ENCODE peak calls at places on chromosomes 7 and 10, in eight cellular contexts. C is type B pancreatic cell, Y is RWPE1, P is cardiac muscle cell, W is ovary, B is fibroblast of the aortic adventitia, Z is coronary artery, X is progenitor cell of endocrine pancreas. Q is an unnamed sample.

GRCh38 chr7:114502454-114503254 is 88.0 kb downstream of the FOXP2 start:
- DNase-seq in P (no peak), W (no peak), Y (no peak), B (peak), X (no peak), C (no peak), Z (no peak), Q (no peak)

GRCh38 chr7:121575194-121575766 is 179.2 kb upstream of the FAM3C start:
- DNase-seq in Y (no peak), Z (no peak), X (no peak), B (no peak), C (no peak), P (no peak), W (no peak), Q (no peak)

GRCh38 chr7:25454562-25455031 is 226.3 kb upstream of the NPVF start:
- DNase-seq in B (no peak), X (no peak), P (no peak), Z (no peak), C (no peak), W (no peak), Y (no peak), Q (no peak)

GRCh38 chr7:142612264-142612881 is 136.9 kb upstream of the PRSS1 start:
- DNase-seq in C (no peak), X (no peak), Z (no peak), W (no peak), B (no peak), Y (no peak), P (no peak), Q (no peak)

GRCh38 chr10:124259139-124259825 is 159.4 kb downstream of the OAT start:
- DNase-seq in W (no peak), X (no peak), P (no peak), Z (no peak), Y (no peak), B (no peak), C (no peak), Q (no peak)

GRCh38 chr7:34044734-34045353 is 139.5 kb downstream of the BMPER start:
- DNase-seq in C (no peak), Y (no peak), Z (no peak), X (no peak), W (no peak), B (no peak), P (no peak), Q (no peak)

GRCh38 chr7:27115161-27116018 is 12.9 kb upstream of the HOXA2 start:
- DNase-seq in W (no peak), Y (peak), X (peak), C (peak), P (no peak), B (peak), Z (peak), Q (no peak)

GRCh38 chr10:43226851-43227845 is 39.7 kb downstream of the RASGEF1A start:
- DNase-seq in Z (peak), W (peak), X (peak), P (no peak), C (peak), B (no peak), Y (no peak), Q (no peak)

GRCh38 chr10:119355930-119356329 is 148.6 kb downstream of the GRK5 start:
- DNase-seq in Y (no peak), B (no peak), X (no peak), Z (no peak), W (no peak), C (no peak), P (no peak), Q (no peak)

GRCh38 chr7:109694122-109694521 is 1124.4 kb downstream of the DNAJB9 start:
- DNase-seq in B (no peak), C (no peak), Z (no peak), P (no peak), W (no peak), Y (no peak), X (no peak), Q (no peak)

GRCh38 chr10:82440775-82441174 is 565.8 kb downstream of the NRG3 start:
- DNase-seq in Z (no peak), Y (no peak), P (no peak), X (no peak), W (no peak), B (no peak), C (no peak), Q (no peak)

GRCh38 chr7:130793855-130794618 is 60.0 kb upstream of the KLF14 start:
- DNase-seq in Z (no peak), Y (peak), X (no peak), C (no peak), B (peak), W (peak), P (no peak), Q (no peak)

GRCh38 chr10:70615784-70616511 is 13.4 kb upstream of the PRF1 start:
- DNase-seq in X (no peak), P (no peak), Y (no peak), C (no peak), W (no peak), Z (no peak), B (peak), Q (no peak)

GRCh38 chr10:5449227-5449626 is 36.9 kb downstream of the NET1 start:
- DNase-seq in Z (no peak), B (peak), Y (no peak), C (no peak), P (no peak), X (no peak), W (no peak), Q (no peak)

GRCh38 chr7:42932861-42933591 is 850 bp downstream of the MRPL32 start:
- DNase-seq in B (peak), Y (peak), X (no peak), P (peak), W (no peak), Z (no peak), C (no peak), Q (no peak)

GRCh38 chr7:41975854-41976253 is 261.2 kb downstream of the GLI3 start:
- DNase-seq in P (no peak), C (no peak), B (peak), W (no peak), X (no peak), Z (no peak), Y (no peak), Q (no peak)

GRCh38 chr10:74419491-74420466 is 268.8 kb downstream of the ADK start:
- DNase-seq in B (peak), C (no peak), Z (no peak), W (no peak), X (no peak), Y (peak), P (no peak), Q (no peak)

GRCh38 chr10:98295907-98296306 is 27.9 kb upstream of the LOXL4 start:
- DNase-seq in B (peak), P (no peak), Y (no peak), C (no peak), W (no peak), X (no peak), Z (no peak), Q (no peak)

GRCh38 chr10:131099028-131099427 is 212.5 kb downstream of the TCERG1L start:
- DNase-seq in P (no peak), X (no peak), Y (peak), Z (no peak), B (no peak), C (no peak), W (no peak), Q (no peak)

GRCh38 chr10:47440207-47440606 is 43.7 kb downstream of the ANXA8 start:
- DNase-seq in C (no peak), X (no peak), Y (no peak), P (no peak), Z (no peak), B (no peak), W (no peak), Q (no peak)

GRCh38 chr7:48387916-48388315 is 216.7 kb downstream of the ABCA13 start:
- DNase-seq in X (no peak), C (no peak), P (no peak), Y (no peak), W (no peak), B (no peak), Z (no peak), Q (no peak)

GRCh38 chr7:130273863-130274262 is 7.2 kb downstream of the CPA2 start:
- DNase-seq in X (no peak), Z (no peak), B (peak), Y (no peak), C (no peak), W (peak), P (peak), Q (no peak)

GRCh38 chr10:96987141-96987841 is 155.2 kb downstream of the LCOR start:
- DNase-seq in Z (no peak), C (no peak), Y (no peak), X (no peak), W (no peak), B (no peak), P (no peak), Q (no peak)

GRCh38 chr10:6201511-6201975 is 1.2 kb upstream of the PFKFB3 start:
- DNase-seq in Z (peak), X (peak), W (peak), B (peak), Y (peak), P (peak), C (no peak), Q (no peak)

GRCh38 chr10:43619368-43619767 is 13.1 kb downstream of the ZNF485 start:
- DNase-seq in C (no peak), X (no peak), P (no peak), Y (no peak), Z (no peak), B (no peak), W (no peak), Q (no peak)

GRCh38 chr7:20228654-20229053 is 11.5 kb upstream of the MACC1 start:
- DNase-seq in W (no peak), X (no peak), P (no peak), C (no peak), Z (no peak), Y (no peak), B (no peak), Q (no peak)

GRCh38 chr7:117873056-117873932 is at the start of gene CTTNBP2:
- DNase-seq in Z (peak), B (peak), C (peak), X (peak), W (peak), Y (peak), P (peak), Q (peak)

GRCh38 chr7:44490351-44491200 is at the start of gene NUDCD3:
- DNase-seq in Y (peak), C (peak), W (peak), P (peak), Z (peak), X (peak), B (peak), Q (peak)
- TF ChIP-seq CTCF in Y (no peak), C (peak), W (no peak), P (peak), Z (no peak), X (peak), B (peak), Q (no peak)

GRCh38 chr7:92696584-92696983 is 106.4 kb upstream of the FAM133B start:
- DNase-seq in C (no peak), P (no peak), Z (no peak), W (no peak), X (no peak), Y (no peak), B (no peak), Q (no peak)
- TF ChIP-seq CTCF in C (no peak), P (no peak), Z (no peak), W (no peak), X (no peak), Y (no peak), B (no peak), Q (no peak)

GRCh38 chr7:138456220-138456619 is 3.8 kb upstream of the TRIM24 start:
- DNase-seq in X (no peak), W (no peak), Z (no peak), C (no peak), P (no peak), Y (no peak), B (no peak), Q (no peak)

GRCh38 chr7:138458576-138459234 is 1.4 kb upstream of the TRIM24 start:
- DNase-seq in Z (no peak), P (no peak), X (no peak), W (no peak), Y (no peak), C (no peak), B (no peak), Q (no peak)

GRCh38 chr7:138460176-138460648 is at the start of gene TRIM24:
- DNase-seq in C (no peak), Z (no peak), P (no peak), W (no peak), B (peak), Y (peak), X (no peak), Q (peak)

GRCh38 chr7:138460649-138461607 is 869 bp downstream of the TRIM24 start:
- DNase-seq in X (peak), B (peak), C (peak), W (peak), Z (peak), Y (peak), P (peak), Q (no peak)

DNA sequence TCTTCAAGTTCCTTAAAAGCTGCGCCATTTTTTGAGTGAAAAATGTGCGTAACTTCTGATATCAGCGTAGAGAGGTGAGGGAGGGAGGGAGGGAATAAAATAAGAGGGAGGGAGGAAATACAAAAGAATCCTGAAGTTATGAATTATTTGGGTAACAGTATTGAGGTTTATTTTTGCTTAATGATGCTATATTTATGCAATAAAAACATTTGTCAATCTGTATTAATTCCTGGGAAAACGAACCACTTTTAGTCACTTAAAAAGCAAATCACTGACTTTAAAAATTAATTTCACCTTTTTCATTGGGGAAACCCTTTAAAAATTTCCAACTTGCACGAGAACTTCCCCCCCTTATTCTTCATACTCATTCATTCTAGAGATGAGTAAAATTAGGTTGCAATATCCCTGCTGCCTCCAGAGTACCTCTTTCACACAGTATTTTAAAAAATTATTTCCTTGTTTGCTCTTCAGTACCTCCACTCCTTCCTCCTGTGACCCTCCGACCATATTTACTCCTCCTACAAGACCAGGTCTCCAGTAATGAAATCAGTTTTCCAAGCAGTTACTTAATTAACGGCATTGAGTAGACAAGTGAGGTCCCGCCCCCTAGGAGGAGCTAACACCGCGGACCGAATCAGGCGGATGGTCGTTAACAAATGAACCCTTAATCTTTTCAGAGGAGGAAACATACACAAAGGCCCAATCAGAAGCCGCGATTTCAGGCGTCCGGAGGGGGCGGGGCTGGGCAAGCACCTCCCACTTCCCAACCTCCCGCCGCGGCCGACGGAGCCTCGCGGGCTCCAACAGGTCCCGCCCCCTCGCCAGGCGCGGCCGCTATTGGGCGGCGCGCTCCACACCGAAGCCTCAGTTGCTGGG is 521 bp upstream of the TRIM24 start:
- DNase-seq in Z (peak), W (peak), B (no peak), X (peak), P (peak), C (peak), Y (no peak), Q (no peak)
- TF ChIP-seq CTCF in Z (no peak), W (peak), B (peak), X (peak), P (no peak), C (peak), Y (no peak), Q (peak)

DNA sequence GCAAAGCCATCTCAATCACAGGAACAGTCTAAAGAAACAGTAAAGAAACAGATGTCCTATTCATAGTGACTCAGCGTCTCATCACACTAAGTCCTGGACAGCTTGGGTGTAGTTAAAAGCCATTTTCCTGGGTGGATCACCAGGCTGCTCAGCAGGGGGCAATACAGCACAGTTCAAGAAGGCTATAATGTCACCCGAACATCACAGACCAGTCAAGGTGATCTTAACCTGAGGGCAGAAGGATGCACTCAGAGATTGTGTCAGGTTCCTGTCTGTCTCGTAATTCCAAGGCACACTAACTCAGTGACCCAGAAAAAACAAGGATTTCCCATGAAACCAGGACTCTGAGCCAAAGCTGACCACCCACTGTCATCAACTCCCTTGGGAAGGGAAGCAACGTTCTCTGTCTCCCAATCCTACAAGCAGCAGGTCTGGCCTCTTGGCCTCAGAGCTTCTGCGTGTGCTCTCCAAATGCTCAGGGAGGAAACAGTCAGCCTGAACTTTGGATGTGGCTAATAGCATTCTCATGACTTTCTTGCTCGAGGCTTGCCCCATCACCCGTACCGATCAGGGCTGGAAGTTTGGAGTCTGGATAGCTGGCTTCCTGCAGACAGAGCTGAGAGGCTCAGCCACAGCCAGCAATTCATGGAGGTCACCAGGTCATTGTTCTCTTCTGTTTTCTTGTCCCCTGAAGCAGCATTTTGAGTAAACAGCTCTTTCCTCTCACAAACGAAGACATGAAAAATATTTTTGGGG is 90.4 kb upstream of the FAM171A1 start:
- DNase-seq in Z (no peak), B (peak), Y (no peak), P (no peak), C (no peak), X (no peak), W (no peak), Q (peak)
- TF ChIP-seq CTCF in Z (no peak), B (peak), Y (no peak), P (peak), C (no peak), X (peak), W (no peak), Q (peak)

GRCh38 chr7:1121886-1122831 is 34.2 kb downstream of the GPER1 start:
- DNase-seq in Y (no peak), W (peak), P (no peak), B (no peak), X (no peak), Z (no peak), C (no peak), Q (no peak)

GRCh38 chr7:1124164-1124563 is 35.8 kb downstream of the ZFAND2A start:
- DNase-seq in X (no peak), P (no peak), B (no peak), C (no peak), W (peak), Z (no peak), Y (no peak), Q (no peak)

GRCh38 chr7:1122832-1123501 is 35.1 kb downstream of the GPER1 start:
- DNase-seq in X (no peak), B (no peak), Y (no peak), Z (peak), C (no peak), P (no peak), W (peak), Q (no peak)

GRCh38 chr7:1124816-1125602 is 35.0 kb downstream of the ZFAND2A start:
- DNase-seq in B (peak), W (peak), Y (peak), C (no peak), X (no peak), P (no peak), Z (no peak), Q (no peak)

DNA sequence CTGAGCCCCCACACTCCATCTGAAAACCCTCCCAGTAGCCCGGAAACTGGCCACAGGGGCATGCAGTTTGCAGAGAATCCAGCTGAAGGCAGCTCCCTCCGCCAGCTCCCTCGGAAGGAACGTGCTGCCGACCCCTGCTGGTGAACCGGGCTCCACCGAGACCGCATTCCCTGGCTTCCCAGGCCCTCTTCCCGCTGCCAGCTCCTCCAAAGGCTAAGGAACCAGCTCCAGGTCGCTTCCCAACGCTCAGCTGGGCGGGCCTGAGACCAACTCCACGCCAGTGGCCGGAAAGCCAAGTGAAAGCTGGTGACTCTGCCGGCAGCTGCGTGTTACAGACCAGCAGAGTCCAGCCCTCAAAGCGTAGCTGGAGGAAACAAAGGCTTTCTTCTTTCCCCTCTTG is 35.8 kb downstream of the GPER1 start:
- DNase-seq in B (peak), X (peak), W (peak), C (peak), P (peak), Y (no peak), Z (peak), Q (no peak)
- TF ChIP-seq CTCF in B (peak), X (peak), W (peak), C (peak), P (peak), Y (no peak), Z (peak), Q (peak)

DNA sequence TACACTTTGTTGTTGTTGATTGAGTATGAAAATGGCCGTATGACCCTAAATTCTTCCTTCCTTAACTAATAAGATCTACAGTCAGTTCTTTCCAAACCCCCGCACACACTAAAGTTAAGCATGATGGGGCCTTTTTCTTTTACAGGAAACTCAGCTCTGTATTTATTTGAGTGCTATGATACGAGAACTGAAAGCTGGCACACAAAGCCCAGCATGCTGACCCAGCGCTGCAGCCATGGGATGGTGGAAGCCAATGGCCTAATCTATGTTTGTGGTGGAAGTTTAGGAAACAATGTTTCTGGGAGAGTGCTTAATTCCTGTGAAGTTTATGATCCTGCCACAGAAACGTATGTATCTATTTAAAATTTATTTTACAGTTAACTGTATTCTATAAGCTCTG is 14.2 kb upstream of the NUP42 start:
- DNase-seq in X (no peak), C (no peak), Y (no peak), P (no peak), B (no peak), W (no peak), Z (no peak), Q (no peak)
- TF ChIP-seq CTCF in X (no peak), C (no peak), Y (no peak), P (no peak), B (no peak), W (no peak), Z (no peak), Q (no peak)

GRCh38 chr7:105656922-105657521 is 75.7 kb upstream of the EFCAB10 start:
- DNase-seq in Y (no peak), B (no peak), W (peak), P (peak), C (no peak), Z (no peak), X (no peak), Q (no peak)
- TF ChIP-seq CTCF in Y (peak), B (peak), W (no peak), P (peak), C (peak), Z (peak), X (peak), Q (peak)

GRCh38 chr10:92074126-92074887 is 150.7 kb downstream of the BTAF1 start:
- DNase-seq in W (no peak), C (no peak), X (no peak), Z (no peak), B (peak), Y (peak), P (no peak), Q (no peak)
- TF ChIP-seq CTCF in W (no peak), C (peak), X (no peak), Z (no peak), B (no peak), Y (peak), P (peak), Q (peak)